ENCODE peak calls at places on chromosomes 12 and 14, in six cellular contexts. D, W, Z, Q, Y and J are unnamed samples.

GRCh38 chr14:64340560-64341196 is 46.5 kb upstream of the ESR2 start:
- DNase-seq in D (no peak), W (no peak), Z (no peak), Q (no peak), Y (no peak), J (no peak)

GRCh38 chr12:46524778-46525177 is 152.2 kb upstream of the SLC38A2 start:
- DNase-seq in D (peak), W (peak), Z (peak), Q (no peak), Y (no peak), J (no peak)

GRCh38 chr12:117521327-117521726 is 159.9 kb upstream of the NOS1 start:
- DNase-seq in D (no peak), W (peak), Z (no peak), Q (no peak), Y (no peak), J (peak)

GRCh38 chr14:22071001-22071400 is 397.4 kb upstream of the OR4E1 start:
- DNase-seq in D (no peak), W (no peak), Z (no peak), Q (no peak), Y (no peak), J (no peak)

GRCh38 chr12:131608740-131609665 is 101.9 kb upstream of the SFSWAP start:
- DNase-seq in D (no peak), W (peak), Z (peak), Q (no peak), Y (peak), J (peak)

GRCh38 chr12:92439397-92439779 is 263.4 kb upstream of the PLEKHG7 start:
- DNase-seq in D (peak), W (peak), Z (peak), Q (no peak), Y (no peak), J (peak)

GRCh38 chr12:3313655-3314305 is 177.2 kb upstream of the PRMT8 start:
- DNase-seq in D (no peak), W (peak), Z (peak), Q (no peak), Y (no peak), J (no peak)

GRCh38 chr12:106309671-106310313 is 7.3 kb downstream of the TCP11L2 start:
- DNase-seq in D (peak), W (peak), Z (peak), Q (no peak), Y (no peak), J (peak)

GRCh38 chr12:125329239-125330238 is 264.3 kb downstream of the AACS start:
- DNase-seq in D (peak), W (no peak), Z (no peak), Q (no peak), Y (no peak), J (no peak)

GRCh38 chr12:115023279-115023678 is 339.3 kb upstream of the TBX3 start:
- DNase-seq in D (peak), W (peak), Z (peak), Q (no peak), Y (no peak), J (no peak)

GRCh38 chr14:21385170-21385904 is 1.5 kb upstream of the SUPT16H start:
- DNase-seq in D (no peak), W (no peak), Z (no peak), Q (no peak), Y (no peak), J (no peak)

GRCh38 chr12:4107436-4107878 is 166.1 kb upstream of the CCND2 start:
- DNase-seq in D (no peak), W (peak), Z (peak), Q (no peak), Y (no peak), J (no peak)

GRCh38 chr14:20278414-20278813 is 27.3 kb downstream of the TTC5 start:
- DNase-seq in D (no peak), W (no peak), Z (peak), Q (no peak), Y (no peak), J (no peak)

GRCh38 chr14:105042813-105043212 is 21.9 kb upstream of the CDCA4 start:
- DNase-seq in D (no peak), W (no peak), Z (no peak), Q (no peak), Y (no peak), J (no peak)

DNA sequence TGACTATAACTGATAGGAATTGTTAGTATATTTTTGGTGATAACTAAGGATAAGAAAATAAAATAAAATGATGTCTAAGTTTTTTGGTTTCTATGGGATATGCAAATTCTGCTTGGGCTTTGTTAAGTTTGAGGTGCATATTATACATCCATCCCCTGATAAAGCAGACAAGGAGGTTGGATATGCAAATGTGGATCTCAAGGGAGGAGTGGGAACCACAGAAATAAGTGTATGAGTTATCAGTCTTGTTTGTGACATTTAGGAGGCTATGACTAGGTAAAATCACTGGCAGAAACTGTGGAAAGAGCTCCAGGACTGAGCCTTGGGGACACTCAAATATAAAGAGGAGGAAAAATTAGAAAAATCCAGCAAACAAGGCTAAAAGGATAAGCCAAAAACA is 719.4 kb downstream of the RERGL start:
- DNase-seq in D (no peak), W (no peak), Z (no peak), Q (no peak), Y (no peak), J (no peak)
- TF ChIP-seq CTCF in D (no peak), W (no peak), Z (no peak), Q (no peak), Y (no peak), J (no peak)

GRCh38 chr14:93430319-93430801 is 379 bp upstream of the UNC79 start:
- DNase-seq in D (peak), W (no peak), Z (peak), Q (peak), Y (no peak), J (no peak)
- H3K4me3 ChIP-seq in D (peak), W (peak), Z (peak), Q (no peak), Y (peak), J (no peak)

GRCh38 chr14:90109858-90110257 is 48.1 kb downstream of the KCNK13 start:
- DNase-seq in D (no peak), W (no peak), Z (no peak), Q (no peak), Y (no peak), J (no peak)
- TF ChIP-seq CTCF in D (peak), W (no peak), Z (peak), Q (peak), Y (no peak), J (peak)

GRCh38 chr14:67919259-67919658 is 99.7 kb downstream of the RAD51B start:
- DNase-seq in D (peak), W (no peak), Z (peak), Q (no peak), Y (no peak), J (no peak)
- H3K4me3 ChIP-seq in D (no peak), W (no peak), Z (peak), Q (no peak), Y (no peak), J (no peak)

GRCh38 chr12:6056406-6057211 is 67.9 kb downstream of the VWF start:
- DNase-seq in D (no peak), W (no peak), Z (no peak), Q (no peak), Y (peak), J (no peak)
- TF ChIP-seq CTCF in D (no peak), W (peak), Z (peak), Q (peak), Y (peak), J (peak)

GRCh38 chr12:47813491-47814196 is 6.1 kb downstream of the HDAC7 start:
- DNase-seq in D (no peak), W (no peak), Z (no peak), Q (no peak), Y (peak), J (no peak)

GRCh38 chr12:47812797-47813490 is 6.8 kb downstream of the HDAC7 start:
- DNase-seq in D (peak), W (peak), Z (peak), Q (peak), Y (peak), J (no peak)

GRCh38 chr12:47811581-47812484 is 7.9 kb downstream of the HDAC7 start:
- DNase-seq in D (peak), W (peak), Z (peak), Q (no peak), Y (peak), J (peak)

GRCh38 chr12:47808574-47809380 is 10.9 kb downstream of the HDAC7 start:
- DNase-seq in D (no peak), W (no peak), Z (no peak), Q (no peak), Y (no peak), J (no peak)

GRCh38 chr12:47811070-47811391 is 8.7 kb downstream of the HDAC7 start:
- DNase-seq in D (no peak), W (no peak), Z (no peak), Q (no peak), Y (no peak), J (no peak)
- H3K4me3 ChIP-seq in D (no peak), W (no peak), Z (no peak), Q (no peak), Y (no peak), J (no peak)

GRCh38 chr14:99445916-99446315 is 34.7 kb downstream of the SETD3 start:
- DNase-seq in D (no peak), W (no peak), Z (no peak), Q (no peak), Y (no peak), J (no peak)

GRCh38 chr14:99437706-99438105 is 43.0 kb downstream of the SETD3 start:
- DNase-seq in D (no peak), W (no peak), Z (no peak), Q (no peak), Y (no peak), J (no peak)

GRCh38 chr14:99441918-99442317 is 38.7 kb downstream of the SETD3 start:
- DNase-seq in D (no peak), W (no peak), Z (no peak), Q (no peak), Y (no peak), J (no peak)

GRCh38 chr14:99440278-99440677 is 40.4 kb downstream of the SETD3 start:
- DNase-seq in D (no peak), W (no peak), Z (no peak), Q (no peak), Y (no peak), J (no peak)

DNA sequence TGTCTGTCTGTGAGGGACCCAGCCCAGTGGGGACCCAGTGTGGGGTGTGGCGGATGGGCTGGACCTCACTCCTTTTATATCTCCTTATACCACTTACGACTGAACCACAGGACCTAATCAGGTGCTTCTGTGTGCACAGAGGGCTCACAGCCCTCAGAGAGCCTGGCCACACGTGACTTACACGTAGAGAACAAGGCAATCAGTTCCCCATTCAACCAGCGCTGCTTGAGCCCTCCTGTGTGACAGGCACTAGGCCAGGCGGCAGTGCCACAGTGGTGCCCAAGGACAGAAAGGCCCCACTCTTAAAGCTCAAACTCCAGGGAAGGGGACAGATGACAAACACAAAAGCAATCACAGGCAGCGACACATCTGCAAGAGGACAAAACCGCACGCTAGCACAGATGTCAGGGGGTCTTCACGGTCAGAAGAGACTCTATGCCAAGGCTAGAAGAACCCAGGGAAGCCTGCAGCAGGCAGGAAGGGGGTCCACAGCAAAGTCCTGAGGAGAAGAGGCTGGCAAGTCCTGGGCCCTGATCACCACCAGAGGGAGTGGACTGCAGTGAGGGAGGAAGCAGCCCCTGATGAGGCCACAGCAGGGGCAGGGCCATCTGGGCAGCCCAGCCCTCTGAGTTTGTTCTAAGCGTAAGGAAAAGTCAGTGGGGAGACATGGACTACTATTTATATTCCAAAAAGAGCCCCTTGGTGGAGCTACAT is 39.3 kb downstream of the SETD3 start:
- DNase-seq in D (no peak), W (no peak), Z (peak), Q (no peak), Y (no peak), J (no peak)
- TF ChIP-seq CTCF in D (no peak), W (peak), Z (peak), Q (no peak), Y (no peak), J (no peak)